ENCODE peak calls at places on chromosomes 13 and 19, in six cellular contexts. V is fibroblast of lung, U is colonic mucosa, B is GM23338, S is GM06990, A is brain microvascular endothelial cell. Y is an unnamed sample.

GRCh38 chr13:20024706-20025105 is 66.2 kb downstream of the ZMYM2 start:
- DNase-seq in V (no peak), A (no peak), U (no peak), S (no peak), B (no peak), Y (no peak)

GRCh38 chr19:55304279-55304978 is 20.6 kb downstream of the BRSK1 start:
- DNase-seq in S (no peak), V (peak; percentile 23), B (peak; percentile 92), U (no peak), A (no peak), Y (no peak)

GRCh38 chr13:30800107-30800506 is 64.8 kb downstream of the ALOX5AP start:
- DNase-seq in V (no peak), U (no peak), S (no peak), B (no peak), A (no peak), Y (no peak)

GRCh38 chr13:21014666-21015170 is 46.7 kb downstream of the LATS2 start:
- DNase-seq in V (peak; percentile 88), A (peak; percentile 69), B (no peak), U (no peak), S (no peak), Y (peak; percentile 62)

GRCh38 chr13:24282256-24282655 is 27.1 kb upstream of the C1QTNF9 start:
- DNase-seq in U (no peak), S (no peak), V (no peak), A (no peak), B (no peak), Y (no peak)

GRCh38 chr13:89401209-89401810 is 1730.1 kb downstream of the SLITRK5 start:
- DNase-seq in S (no peak), U (no peak), V (peak; percentile 74), B (peak; percentile 4), A (peak; percentile 3), Y (no peak)

GRCh38 chr19:46639356-46640061 is 3.5 kb upstream of the GNG8 start:
- DNase-seq in V (peak; percentile 51), U (peak; percentile 53), S (no peak), B (peak; percentile 74), A (no peak), Y (peak; percentile 59)

GRCh38 chr13:86002921-86003488 is 203.8 kb upstream of the SLITRK6 start:
- DNase-seq in A (no peak), B (no peak), S (no peak), U (no peak), V (no peak), Y (no peak)

GRCh38 chr19:44032001-44032610 is 6.9 kb downstream of the ZNF222 start:
- DNase-seq in V (no peak), B (no peak), A (no peak), U (no peak), S (no peak), Y (no peak)

GRCh38 chr19:16532440-16533273 is 9.6 kb downstream of the CHERP start:
- DNase-seq in V (no peak), U (no peak), B (no peak), S (no peak), A (no peak), Y (no peak)

GRCh38 chr19:16536130-16536529 is 6.1 kb downstream of the CHERP start:
- DNase-seq in A (no peak), S (no peak), B (no peak), U (no peak), V (no peak), Y (no peak)

GRCh38 chr19:16537111-16537510 is 5.1 kb downstream of the CHERP start:
- DNase-seq in B (no peak), S (no peak), U (no peak), V (no peak), A (no peak), Y (no peak)

GRCh38 chr19:16531380-16531669 is 10.9 kb downstream of the CHERP start:
- DNase-seq in B (no peak), U (no peak), A (no peak), S (no peak), V (no peak), Y (no peak)

GRCh38 chr19:16535381-16535780 is 6.9 kb downstream of the CHERP start:
- DNase-seq in U (no peak), S (no peak), B (no peak), V (no peak), A (no peak), Y (no peak)
- H3K36me3 ChIP-seq in U (peaks cover 27% of the 10 kb centered on the region), S (peaks cover 54% of the 10 kb centered on the region), B (peaks cover 23% of the 10 kb centered on the region), V (peaks cover 31% of the 10 kb centered on the region), A (peaks cover 70% of the 10 kb centered on the region), Y (peaks cover 44% of the 10 kb centered on the region)

DNA sequence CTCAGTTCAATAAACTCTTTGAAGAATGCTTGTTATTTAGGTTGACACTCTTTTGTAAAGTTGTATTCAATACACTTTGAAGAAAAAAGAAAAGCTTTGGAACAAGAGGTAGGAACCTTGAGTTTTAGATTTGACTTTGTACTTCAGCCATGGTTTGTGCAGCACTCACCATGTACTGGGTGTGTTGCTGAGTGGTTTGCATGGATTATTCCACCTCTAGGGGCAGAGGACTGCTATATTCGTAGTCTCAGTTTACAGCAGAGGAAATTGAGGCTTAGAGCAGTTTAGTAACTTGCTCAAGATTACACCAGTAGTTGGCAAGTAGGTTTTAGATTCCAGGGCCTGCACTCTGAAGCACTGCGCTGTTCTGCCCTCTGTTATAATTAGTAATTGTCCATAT is 68.8 kb downstream of the DNAJC3 start:
- DNase-seq in A (no peak), B (peak; percentile 28), U (no peak), S (no peak), V (no peak), Y (no peak)
- TF ChIP-seq CTCF in A (peak; percentile 44), B (peak; percentile 44), U (no peak), S (no peak), V (peak; percentile 10), Y (no peak)

GRCh38 chr19:18320865-18321728 is 1.8 kb downstream of the LSM4 start:
- DNase-seq in S (no peak), U (peak; percentile 88), B (no peak), A (no peak), V (no peak), Y (no peak)
- H3K4me3 ChIP-seq in S (peak overlapping the region; percentile 80), U (no peak overlapping the region), B (peak overlapping the region; percentile 76), A (no peak overlapping the region), V (no peak overlapping the region), Y (no peak overlapping the region)

GRCh38 chr19:2208975-2209374 is 27.2 kb downstream of the PLEKHJ1 start:
- DNase-seq in U (no peak), B (no peak), V (no peak), S (no peak), A (no peak), Y (no peak)
- H3K36me3 ChIP-seq in U (peaks cover 15% of the 10 kb centered on the region), B (peaks cover 6% of the 10 kb centered on the region), V (peaks cover 44% of the 10 kb centered on the region), S (peaks cover 48% of the 10 kb centered on the region), A (peaks cover 53% of the 10 kb centered on the region), Y (peaks cover 51% of the 10 kb centered on the region)